ENCODE peak calls at places on chromosomes 11 and 22, in eight cellular contexts. U is colonic mucosa, E is uterus, Q is GM23338, V is tibial nerve, G is neural progenitor cell, H is ascending aorta, F is Peyer's patch. K is an unnamed sample. For H3K4me1, the result is how much of the 10 kb centered on the place peaks cover.

GRCh38 chr11:69044111-69045013 is 4.4 kb upstream of the TPCN2 start:
- DNase-seq in U (peak), E (peak), Q (peak), V (peak), G (peak), H (peak), F (peak), K (peak)

GRCh38 chr11:14242733-14243132 is 116.2 kb downstream of the RRAS2 start:
- DNase-seq in U (no peak), E (no peak), Q (no peak), V (no peak), G (no peak), H (peak), F (no peak), K (no peak)

GRCh38 chr22:22687638-22688500 is 43.5 kb downstream of the GGTLC2 start:
- DNase-seq in U (peak), E (peak), Q (peak), V (peak), G (peak), H (peak), F (peak), K (no peak)

GRCh38 chr11:75051043-75051442 is 45.6 kb downstream of the OR2AT4 start:
- DNase-seq in U (no peak), E (no peak), Q (no peak), V (no peak), G (no peak), H (no peak), F (no peak), K (no peak)

GRCh38 chr11:114984611-114985163 is 306.4 kb downstream of the NXPE2 start:
- DNase-seq in U (no peak), E (no peak), Q (no peak), V (no peak), G (no peak), H (no peak), F (no peak), K (no peak)

GRCh38 chr11:125376117-125376516 is 119.9 kb downstream of the FEZ1 start:
- DNase-seq in U (no peak), E (peak), Q (peak), V (no peak), G (no peak), H (peak), F (no peak), K (peak)

GRCh38 chr11:75996523-75997272 is 181.7 kb downstream of the UVRAG start:
- DNase-seq in U (no peak), E (no peak), Q (no peak), V (no peak), G (no peak), H (no peak), F (no peak), K (no peak)

GRCh38 chr22:25987948-25988347 is 181.3 kb upstream of the SEZ6L start:
- DNase-seq in U (no peak), E (no peak), Q (peak), V (no peak), G (no peak), H (no peak), F (no peak), K (no peak)

GRCh38 chr11:64127267-64128072 is 38.4 kb downstream of the MACROD1 start:
- DNase-seq in U (no peak), E (no peak), Q (peak), V (no peak), G (no peak), H (no peak), F (no peak), K (no peak)

GRCh38 chr11:17684550-17684949 is 34.8 kb upstream of the MYOD1 start:
- DNase-seq in U (no peak), E (no peak), Q (no peak), V (no peak), G (no peak), H (no peak), F (no peak), K (no peak)

GRCh38 chr11:85114786-85115185 is 512.4 kb downstream of the DLG2 start:
- DNase-seq in U (no peak), E (no peak), Q (no peak), V (no peak), G (no peak), H (no peak), F (no peak), K (no peak)

GRCh38 chr11:93908689-93909088 is 58.3 kb upstream of the VSTM5 start:
- DNase-seq in U (no peak), E (no peak), Q (peak), V (no peak), G (no peak), H (no peak), F (no peak), K (no peak)

GRCh38 chr22:49008682-49009235 is 818.9 kb downstream of the BRD1 start:
- DNase-seq in U (peak), E (no peak), Q (no peak), V (no peak), G (no peak), H (no peak), F (no peak), K (peak)

GRCh38 chr22:38196791-38197429 is 4.9 kb upstream of the MAFF start:
- DNase-seq in U (peak), E (no peak), Q (peak), V (no peak), G (no peak), H (no peak), F (no peak), K (no peak)

GRCh38 chr11:127491589-127491988 is 491.0 kb upstream of the KIRREL3 start:
- DNase-seq in U (no peak), E (no peak), Q (no peak), V (no peak), G (no peak), H (no peak), F (no peak), K (no peak)

GRCh38 chr11:127492025-127492424 is 491.5 kb upstream of the KIRREL3 start:
- DNase-seq in U (no peak), E (no peak), Q (no peak), V (no peak), G (no peak), H (no peak), F (no peak), K (no peak)

GRCh38 chr11:127490896-127491295 is 490.3 kb upstream of the KIRREL3 start:
- DNase-seq in U (no peak), E (no peak), Q (no peak), V (no peak), G (no peak), H (no peak), F (no peak), K (no peak)

GRCh38 chr11:127496165-127496564 is 495.6 kb upstream of the KIRREL3 start:
- DNase-seq in U (no peak), E (no peak), Q (no peak), V (no peak), G (no peak), H (no peak), F (no peak), K (no peak)

GRCh38 chr11:127493330-127493729 is 492.8 kb upstream of the KIRREL3 start:
- DNase-seq in U (no peak), E (no peak), Q (peak), V (no peak), G (peak), H (no peak), F (no peak), K (no peak)
- TF ChIP-seq CTCF in U (peak), E (no peak), Q (peak), V (no peak), G (peak), H (no peak), F (no peak), K (peak)

GRCh38 chr22:46757104-46757503 is 5.3 kb upstream of the TBC1D22A start:
- DNase-seq in U (no peak), E (no peak), Q (no peak), V (no peak), G (no peak), H (no peak), F (no peak), K (no peak)

GRCh38 chr22:46758098-46758497 is 4.4 kb upstream of the TBC1D22A start:
- DNase-seq in U (no peak), E (no peak), Q (no peak), V (no peak), G (no peak), H (no peak), F (no peak), K (no peak)

GRCh38 chr22:46756097-46756496 is 6.4 kb upstream of the TBC1D22A start:
- DNase-seq in U (no peak), E (no peak), Q (no peak), V (no peak), G (no peak), H (no peak), F (no peak), K (no peak)

GRCh38 chr22:46761017-46761416 is 1.4 kb upstream of the TBC1D22A start:
- DNase-seq in U (no peak), E (no peak), Q (no peak), V (no peak), G (peak), H (no peak), F (no peak), K (no peak)

GRCh38 chr22:46758867-46759290 is 3.6 kb upstream of the TBC1D22A start:
- DNase-seq in U (peak), E (no peak), Q (peak), V (peak), G (peak), H (no peak), F (peak), K (peak)
- H3K4me1 ChIP-seq in U (under half), E (under half), Q (under half), V (under half), G (under half), H (under half), F (under half), K (under half)

GRCh38 chr11:20131744-20132666 is 28.3 kb downstream of the DBX1 start:
- DNase-seq in U (peak), E (peak), Q (peak), V (peak), G (peak), H (no peak), F (peak), K (peak)
- H3K4me3 ChIP-seq in U (peak), E (peak), Q (peak), V (peak), G (peak), H (peak), F (peak), K (peak)

GRCh38 chr11:117096140-117096972 is 1.9 kb downstream of the SIK3 start:
- DNase-seq in U (peak), E (no peak), Q (peak), V (no peak), G (peak), H (no peak), F (peak), K (no peak)
- TF ChIP-seq CTCF in U (no peak), E (no peak), Q (no peak), V (no peak), G (peak), H (no peak), F (no peak), K (no peak)

DNA sequence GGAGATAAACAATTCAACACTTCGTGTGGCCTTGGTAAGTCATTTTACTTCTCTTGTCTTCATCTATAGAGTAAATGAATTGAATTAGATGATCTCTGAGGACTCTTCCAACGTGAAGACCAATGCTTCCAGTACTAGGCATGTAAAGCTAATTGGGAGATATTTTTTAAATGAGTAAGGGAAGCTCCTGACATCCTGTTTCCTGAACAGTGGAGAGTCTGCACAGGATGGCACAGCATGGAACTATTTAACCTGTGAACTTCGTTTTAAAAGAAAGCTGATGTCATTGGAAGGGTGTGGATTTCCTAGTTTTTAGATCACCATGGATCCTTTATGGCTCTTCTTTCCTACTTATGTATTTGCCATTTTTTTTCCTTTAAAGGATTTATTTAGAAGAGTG is 48.4 kb upstream of the HSD17B12 start:
- DNase-seq in U (no peak), E (no peak), Q (no peak), V (no peak), G (no peak), H (no peak), F (no peak), K (no peak)
- H3K4me1 ChIP-seq in U (under half), E (under half), Q (under half), V (under half), G (under half), H (under half), F (under half), K (under half)